ENCODE peak calls at places on chromosome 19, in seven cellular contexts. S is endothelial cell of umbilical vein, V is AG04449, B is AG10803, A is psoas muscle, H is ovary, I is Peyer's patch. Z is an unnamed sample.

GRCh38 chr19:9431475-9431874 is 3.9 kb downstream of the ZNF266 start:
- DNase-seq in S (no peak), V (no peak), B (no peak), A (no peak), H (no peak), I (no peak), Z (peak)

GRCh38 chr19:1041835-1042685 is 2.2 kb downstream of the ABCA7 start:
- DNase-seq in S (no peak), V (no peak), B (no peak), A (peak), H (no peak), I (peak), Z (peak)

GRCh38 chr19:4089400-4089908 is 22.8 kb upstream of the ZBTB7A start:
- DNase-seq in S (no peak), V (no peak), B (no peak), A (no peak), H (no peak), I (peak), Z (no peak)

GRCh38 chr19:8517551-8518442 is 3.8 kb upstream of the ZNF414 start:
- DNase-seq in S (no peak), V (no peak), B (peak), A (no peak), H (no peak), I (peak), Z (no peak)

GRCh38 chr19:732325-733069 is 18.4 kb upstream of the MISP start:
- DNase-seq in S (no peak), V (no peak), B (no peak), A (no peak), H (no peak), I (no peak), Z (no peak)

GRCh38 chr19:8659905-8660304 is 29.5 kb downstream of the NFILZ start:
- DNase-seq in S (no peak), V (no peak), B (no peak), A (no peak), H (no peak), I (no peak), Z (no peak)

GRCh38 chr19:13078897-13079541 is 23.6 kb downstream of the LYL1 start:
- DNase-seq in S (no peak), V (no peak), B (no peak), A (no peak), H (no peak), I (no peak), Z (no peak)

GRCh38 chr19:518292-519231 is 11.3 kb downstream of the TPGS1 start:
- DNase-seq in S (no peak), V (peak), B (peak), A (peak), H (peak), I (no peak), Z (no peak)

GRCh38 chr19:11361037-11361770 is 6.0 kb downstream of the PLPPR2 start:
- DNase-seq in S (no peak), V (no peak), B (no peak), A (no peak), H (no peak), I (peak), Z (no peak)

GRCh38 chr19:11092181-11092538 is 2.9 kb downstream of the LDLR start:
- DNase-seq in S (peak), V (no peak), B (peak), A (no peak), H (no peak), I (peak), Z (peak)

GRCh38 chr19:51724543-51724942 is 752 bp upstream of the HAS1 start:
- DNase-seq in S (no peak), V (no peak), B (no peak), A (peak), H (no peak), I (no peak), Z (no peak)

GRCh38 chr19:56689198-56689597 is 17.6 kb upstream of the ZNF835 start:
- DNase-seq in S (no peak), V (no peak), B (no peak), A (no peak), H (no peak), I (no peak), Z (no peak)
- TF ChIP-seq CTCF in S (no peak), V (no peak), B (no peak), A (no peak), H (no peak), I (no peak), Z (peak)

DNA sequence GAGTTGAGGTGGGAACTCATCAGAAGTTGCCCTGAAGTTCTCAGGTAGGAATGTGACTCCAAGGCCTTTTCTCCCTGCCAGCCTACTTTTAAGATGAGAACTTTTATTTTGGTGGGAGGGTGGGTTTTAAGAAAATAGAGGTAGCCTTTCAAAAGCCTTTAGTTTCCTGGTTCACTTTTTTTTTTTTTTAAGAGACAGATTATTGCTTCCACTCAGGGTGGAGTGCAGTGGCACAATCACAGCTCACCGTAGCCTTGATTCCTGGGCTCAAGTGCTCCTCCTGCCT is 3.0 kb downstream of the C19orf67 start:
- DNase-seq in S (no peak), V (no peak), B (no peak), A (no peak), H (no peak), I (no peak), Z (no peak)
- H3K4me3 ChIP-seq in S (no peak), V (peak), B (no peak), A (peak), H (no peak), I (no peak), Z (no peak)

GRCh38 chr19:14428882-14429416 is 4.2 kb upstream of the PKN1 start:
- DNase-seq in S (no peak), V (no peak), B (no peak), A (no peak), H (no peak), I (no peak), Z (no peak)
- TF ChIP-seq CTCF in S (no peak), V (no peak), B (no peak), A (no peak), H (no peak), I (no peak), Z (no peak)

GRCh38 chr19:14471436-14472187 is 3.5 kb downstream of the PTGER1 start:
- DNase-seq in S (no peak), V (no peak), B (no peak), A (no peak), H (no peak), I (no peak), Z (no peak)
- H3K4me3 ChIP-seq in S (no peak), V (no peak), B (no peak), A (no peak), H (no peak), I (no peak), Z (no peak)

DNA sequence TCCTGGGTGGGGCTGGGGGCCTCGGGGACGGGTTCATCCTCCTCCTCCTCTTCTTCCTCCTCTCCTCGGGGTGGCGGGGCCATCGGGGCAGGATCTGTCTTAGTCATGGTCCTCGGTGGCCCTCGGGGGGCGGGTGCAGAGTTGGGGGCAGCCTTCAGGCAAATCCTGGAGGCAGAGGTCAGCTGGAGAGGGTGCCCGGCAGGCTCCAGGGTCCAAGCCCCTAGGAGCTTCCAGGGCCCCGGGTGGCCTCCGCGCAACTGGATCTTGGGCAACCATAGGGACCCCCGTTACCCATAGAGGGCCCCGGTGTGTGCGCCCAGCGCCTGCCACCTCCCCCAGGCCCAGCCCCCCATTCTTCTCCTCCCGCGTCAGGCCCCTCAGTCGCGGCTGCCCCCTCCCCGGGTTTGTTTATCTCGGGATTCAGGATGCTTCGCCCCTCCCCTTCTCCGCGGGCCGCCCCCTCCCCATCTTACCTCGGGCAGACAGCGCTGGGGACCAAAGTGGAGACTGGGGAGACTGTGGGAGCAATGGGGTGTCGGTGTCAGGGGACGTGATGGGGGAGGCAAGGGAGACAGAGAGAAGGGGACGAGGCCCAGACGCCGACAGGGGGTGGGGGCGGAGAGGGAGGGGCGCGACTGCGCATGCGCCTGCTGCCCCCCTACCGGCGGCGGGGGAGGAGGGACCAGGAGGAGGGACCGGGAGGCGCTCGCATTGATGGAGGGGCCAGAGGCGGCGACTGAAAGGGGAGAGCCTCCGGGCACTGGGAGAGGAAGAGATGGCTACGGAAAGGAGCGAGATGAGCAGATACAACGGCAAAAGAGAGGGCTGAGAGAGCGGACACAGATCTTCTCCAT is at the start of gene CLIP3:
- DNase-seq in S (peak), V (no peak), B (peak), A (peak), H (peak), I (peak), Z (peak)
- TF ChIP-seq CTCF in S (no peak), V (peak), B (no peak), A (no peak), H (no peak), I (no peak), Z (no peak)

GRCh38 chr19:17848598-17849292 is 963 bp upstream of the JAK3 start:
- DNase-seq in S (no peak), V (no peak), B (no peak), A (no peak), H (no peak), I (no peak), Z (no peak)
- H3K4me3 ChIP-seq in S (no peak), V (no peak), B (no peak), A (no peak), H (no peak), I (no peak), Z (no peak)

GRCh38 chr19:38879400-38879751 is 1.3 kb upstream of the RINL start:
- DNase-seq in S (no peak), V (no peak), B (no peak), A (no peak), H (no peak), I (no peak), Z (no peak)

GRCh38 chr19:38880882-38881609 is 3.0 kb upstream of the RINL start:
- DNase-seq in S (no peak), V (no peak), B (no peak), A (no peak), H (no peak), I (no peak), Z (no peak)

GRCh38 chr19:38880076-38880881 is 2.2 kb upstream of the RINL start:
- DNase-seq in S (no peak), V (no peak), B (no peak), A (no peak), H (no peak), I (no peak), Z (no peak)

GRCh38 chr19:38877781-38878574 is at the start of gene RINL:
- DNase-seq in S (peak), V (no peak), B (no peak), A (no peak), H (no peak), I (peak), Z (no peak)

GRCh38 chr19:38878575-38879399 is 712 bp upstream of the RINL start:
- DNase-seq in S (no peak), V (no peak), B (no peak), A (no peak), H (no peak), I (no peak), Z (no peak)
- TF ChIP-seq CTCF in S (no peak), V (no peak), B (no peak), A (no peak), H (no peak), I (no peak), Z (no peak)

GRCh38 chr19:41175825-41176734 is 16.9 kb upstream of the CYP2S1 start:
- DNase-seq in S (no peak), V (peak), B (peak), A (no peak), H (peak), I (peak), Z (peak)
- H3K4me3 ChIP-seq in S (no peak), V (no peak), B (no peak), A (no peak), H (no peak), I (no peak), Z (no peak)

DNA sequence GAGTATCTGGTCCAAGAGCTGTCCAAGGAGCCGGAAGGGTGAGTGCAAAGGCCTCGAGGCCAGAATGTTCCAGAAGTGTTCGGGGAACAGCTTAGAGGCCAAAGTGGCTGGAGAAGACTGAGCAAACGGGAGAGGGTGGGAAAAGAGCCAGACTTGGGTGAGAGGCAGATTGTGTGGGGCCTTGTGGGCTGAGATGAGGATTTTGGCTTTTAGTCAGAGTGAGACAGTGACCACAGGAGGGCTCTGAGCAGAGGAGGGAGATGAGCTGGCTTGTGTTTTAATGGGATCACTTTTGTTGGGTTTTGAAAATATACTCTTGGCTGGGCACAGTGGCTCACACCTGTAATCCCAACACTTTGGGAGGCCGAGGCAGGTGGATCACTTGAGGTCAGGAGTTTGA is 5.6 kb downstream of the NANOS2 start:
- DNase-seq in S (no peak), V (no peak), B (no peak), A (no peak), H (no peak), I (no peak), Z (no peak)
- TF ChIP-seq CTCF in S (no peak), V (no peak), B (no peak), A (no peak), H (no peak), I (no peak), Z (no peak)

DNA sequence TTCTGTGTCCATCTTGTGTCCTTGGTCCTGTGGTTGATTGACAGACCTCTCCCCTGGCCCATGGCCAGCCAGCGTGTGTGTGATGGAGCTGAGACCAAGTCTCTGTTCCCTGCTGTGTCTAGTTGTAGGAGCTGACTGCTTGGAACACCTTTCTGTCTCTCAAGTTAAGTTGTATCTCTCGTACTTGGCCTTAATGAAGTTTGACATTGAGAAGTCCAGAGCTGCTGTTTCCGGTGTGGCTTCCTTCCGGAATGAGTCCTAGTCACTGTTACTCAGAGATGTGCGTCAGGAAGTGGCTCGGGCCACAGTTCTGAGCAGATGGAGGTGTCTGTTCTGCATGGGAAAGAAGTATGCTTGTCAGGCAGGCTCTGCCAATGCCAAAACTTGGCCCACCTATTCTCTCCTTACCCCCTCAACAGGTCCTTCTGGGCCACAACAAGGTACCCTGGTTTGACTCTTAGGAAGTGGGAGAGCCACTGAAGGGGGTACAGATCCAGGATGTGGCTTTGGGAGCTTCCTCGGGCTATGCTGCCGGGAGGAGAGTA is 54.3 kb downstream of the GATAD2A start:
- DNase-seq in S (peak), V (no peak), B (peak), A (peak), H (no peak), I (peak), Z (peak)
- H3K4me3 ChIP-seq in S (peak), V (no peak), B (no peak), A (peak), H (no peak), I (peak), Z (peak)